ENCODE peak calls at places on chromosome 2, in seven cellular contexts. P is Calu3; F is activated effector memory CD4-positive, alpha-beta T cell treated with anti-CD3 and anti-CD28 coated beads, Interleukin-2, amount 50 U/mL, for 16 hours; L is activated naive CD4-positive, alpha-beta T cell; H is T-helper 9 cell; Q is NCI-H187; Y is NCI-H446 treated with DMSO at 0.1 percent for 48 hours. M is an unnamed sample.

GRCh38 chr2:241053576-241054251 is 48.4 kb downstream of the MTERF4 start:
- DNase-seq in P (no peak), L (no peak), Y (no peak), Q (no peak), H (no peak), F (no peak), M (no peak)

GRCh38 chr2:67108231-67108630 is 288.9 kb upstream of the ETAA1 start:
- DNase-seq in Y (no peak), L (no peak), H (no peak), F (no peak), Q (no peak), P (no peak), M (no peak)

GRCh38 chr2:220572385-220572784 is 945.0 kb downstream of the SLC4A3 start:
- DNase-seq in H (no peak), Q (no peak), L (no peak), P (no peak), Y (no peak), F (no peak), M (no peak)

GRCh38 chr2:20966061-20966460 is 77.8 kb downstream of the APOB start:
- DNase-seq in F (no peak), L (no peak), H (no peak), Q (no peak), Y (no peak), P (no peak), M (no peak)

GRCh38 chr2:109470121-109470921 is 143.4 kb downstream of the SEPTIN10 start:
- DNase-seq in H (no peak), Q (no peak), L (no peak), Y (no peak), F (no peak), P (peak; percentile 24), M (peak; percentile 47)

GRCh38 chr2:217928324-217929293 is 74.2 kb downstream of the TNS1 start:
- DNase-seq in F (no peak), L (no peak), H (no peak), Q (peak; percentile 27), P (no peak), Y (no peak), M (no peak)

GRCh38 chr2:127672341-127673303 is 2.7 kb downstream of the LIMS2 start:
- DNase-seq in H (no peak), Y (no peak), L (no peak), P (no peak), F (peak; percentile 58), Q (no peak), M (no peak)

GRCh38 chr2:165529130-165529529 is 59.6 kb downstream of the CSRNP3 start:
- DNase-seq in Q (no peak), P (no peak), L (no peak), F (no peak), Y (no peak), H (no peak), M (no peak)

GRCh38 chr2:72995420-72996151 is 75.9 kb downstream of the SFXN5 start:
- DNase-seq in F (peak; percentile 55), Q (no peak), L (no peak), Y (no peak), P (no peak), H (no peak), M (no peak)

GRCh38 chr2:45276914-45277313 is 267.7 kb upstream of the SIX2 start:
- DNase-seq in L (no peak), Y (no peak), F (no peak), Q (no peak), H (no peak), P (peak; percentile 15), M (no peak)